ENCODE peak calls at places on chromosomes 5 and 9, in seven cellular contexts. U is left ventricle myocardium inferior, G is colonic mucosa, M is body of pancreas, F is PC-3, X is psoas muscle, H is IMR-90. P is an unnamed sample.

GRCh38 chr5:124790895-124791732 is 44.7 kb upstream of the ZNF608 start:
- DNase-seq in U (no peak), M (no peak), G (peak), F (peak), H (peak), X (no peak), P (no peak)

GRCh38 chr5:132321109-132321721 is 27.0 kb downstream of the SLC22A4 start:
- DNase-seq in F (no peak), M (no peak), H (no peak), G (no peak), X (no peak), U (no peak), P (no peak)

GRCh38 chr5:151448038-151448985 is 909 bp downstream of the SLC36A1 start:
- DNase-seq in G (peak), F (peak), X (no peak), U (no peak), M (peak), H (no peak), P (no peak)

GRCh38 chr9:8822667-8823025 is 1023.1 kb upstream of the DMAC1 start:
- DNase-seq in U (no peak), F (no peak), X (no peak), M (peak), H (no peak), G (no peak), P (no peak)

GRCh38 chr5:109753279-109753678 is 63.6 kb downstream of the MAN2A1 start:
- DNase-seq in X (no peak), H (no peak), F (no peak), U (no peak), G (no peak), M (no peak), P (no peak)

GRCh38 chr5:86320266-86320665 is 297.5 kb upstream of the COX7C start:
- DNase-seq in M (no peak), H (no peak), X (no peak), F (no peak), U (no peak), G (no peak), P (no peak)

GRCh38 chr5:151682240-151682639 is 4.5 kb downstream of the SPARC start:
- DNase-seq in U (no peak), M (no peak), X (no peak), H (no peak), F (no peak), G (no peak), P (no peak)

GRCh38 chr5:106699198-106699597 is 971.5 kb downstream of the EFNA5 start:
- DNase-seq in M (no peak), F (peak), X (no peak), H (no peak), G (no peak), U (no peak), P (no peak)

GRCh38 chr5:25357605-25358004 is 712.8 kb upstream of the CDH10 start:
- DNase-seq in U (no peak), G (no peak), M (no peak), X (no peak), F (no peak), H (no peak), P (no peak)

GRCh38 chr9:6106576-6107339 is 91.3 kb upstream of the RANBP6 start:
- DNase-seq in U (no peak), G (no peak), H (peak), F (peak), X (no peak), M (peak), P (no peak)

GRCh38 chr5:14675865-14676300 is 11.4 kb downstream of the OTULIN start:
- DNase-seq in M (no peak), F (no peak), G (no peak), X (no peak), U (no peak), H (no peak), P (no peak)

GRCh38 chr5:181163487-181164075 is 16.2 kb downstream of the OR2V2 start:
- DNase-seq in M (no peak), H (no peak), G (no peak), X (no peak), U (no peak), F (no peak), P (no peak)

GRCh38 chr5:124408738-124409453 is 337.5 kb downstream of the ZNF608 start:
- DNase-seq in F (no peak), X (no peak), M (no peak), H (peak), G (no peak), U (no peak), P (no peak)

GRCh38 chr5:63262191-63262981 is 683.8 kb downstream of the LRRC70 start:
- DNase-seq in X (no peak), H (peak), U (no peak), G (no peak), F (peak), M (no peak), P (no peak)

GRCh38 chr9:5354184-5354583 is 14.5 kb upstream of the RLN1 start:
- DNase-seq in X (no peak), M (no peak), F (no peak), H (no peak), U (no peak), G (no peak), P (no peak)

GRCh38 chr5:123844873-123845272 is 332.9 kb downstream of the CSNK1G3 start:
- DNase-seq in M (no peak), G (no peak), H (peak), X (no peak), F (no peak), U (no peak), P (no peak)

GRCh38 chr5:54146390-54146789 is 164.0 kb downstream of the ARL15 start:
- DNase-seq in H (no peak), U (no peak), X (no peak), G (no peak), F (no peak), M (no peak), P (no peak)

GRCh38 chr5:37248387-37248969 is 698 bp downstream of the CPLANE1 start:
- DNase-seq in M (no peak), G (no peak), X (no peak), H (peak), U (no peak), F (no peak), P (no peak)

GRCh38 chr9:104958756-104959155 is 30.8 kb upstream of the ABCA1 start:
- DNase-seq in F (no peak), X (no peak), G (no peak), M (no peak), U (no peak), H (no peak), P (no peak)

GRCh38 chr5:122882836-122883235 is 37.4 kb downstream of the SNX24 start:
- DNase-seq in H (peak), U (no peak), X (no peak), M (no peak), G (no peak), F (peak), P (no peak)

GRCh38 chr9:35258665-35259474 is 97.1 kb downstream of the UNC13B start:
- DNase-seq in H (peak), X (peak), M (peak), F (peak), G (peak), U (peak), P (peak)

GRCh38 chr5:131795879-131796792 is 681 bp downstream of the FNIP1 start:
- DNase-seq in F (peak), X (peak), M (peak), U (peak), G (peak), H (peak), P (peak)

GRCh38 chr9:18668944-18669343 is 195.0 kb downstream of the ADAMTSL1 start:
- DNase-seq in G (no peak), H (no peak), F (peak), M (no peak), X (no peak), U (no peak), P (no peak)

GRCh38 chr5:95962475-95962773 is 773 bp upstream of the ELL2 start:
- DNase-seq in F (no peak), U (no peak), H (no peak), M (no peak), G (no peak), X (no peak), P (no peak)

GRCh38 chr9:114263853-114264510 is 58.9 kb upstream of the ORM1 start:
- DNase-seq in U (no peak), M (no peak), F (no peak), H (no peak), G (no peak), X (no peak), P (no peak)

GRCh38 chr5:58114324-58114723 is 345.6 kb downstream of the PLK2 start:
- DNase-seq in U (no peak), X (no peak), M (no peak), G (no peak), H (peak), F (peak), P (no peak)

GRCh38 chr9:14198544-14199510 is 115.1 kb downstream of the NFIB start:
- DNase-seq in M (peak), F (no peak), U (peak), G (peak), X (peak), H (no peak), P (no peak)

GRCh38 chr9:12817702-12818101 is 42.9 kb downstream of the LURAP1L start:
- DNase-seq in X (no peak), G (peak), H (peak), F (peak), M (peak), U (no peak), P (peak)

GRCh38 chr9:35605336-35606137 is 475 bp downstream of the TESK1 start:
- DNase-seq in X (peak), H (no peak), F (no peak), G (peak), M (peak), U (no peak), P (no peak)

GRCh38 chr5:45507174-45507573 is 189.0 kb downstream of the HCN1 start:
- DNase-seq in M (peak), F (no peak), G (no peak), U (no peak), X (no peak), H (no peak), P (no peak)

DNA sequence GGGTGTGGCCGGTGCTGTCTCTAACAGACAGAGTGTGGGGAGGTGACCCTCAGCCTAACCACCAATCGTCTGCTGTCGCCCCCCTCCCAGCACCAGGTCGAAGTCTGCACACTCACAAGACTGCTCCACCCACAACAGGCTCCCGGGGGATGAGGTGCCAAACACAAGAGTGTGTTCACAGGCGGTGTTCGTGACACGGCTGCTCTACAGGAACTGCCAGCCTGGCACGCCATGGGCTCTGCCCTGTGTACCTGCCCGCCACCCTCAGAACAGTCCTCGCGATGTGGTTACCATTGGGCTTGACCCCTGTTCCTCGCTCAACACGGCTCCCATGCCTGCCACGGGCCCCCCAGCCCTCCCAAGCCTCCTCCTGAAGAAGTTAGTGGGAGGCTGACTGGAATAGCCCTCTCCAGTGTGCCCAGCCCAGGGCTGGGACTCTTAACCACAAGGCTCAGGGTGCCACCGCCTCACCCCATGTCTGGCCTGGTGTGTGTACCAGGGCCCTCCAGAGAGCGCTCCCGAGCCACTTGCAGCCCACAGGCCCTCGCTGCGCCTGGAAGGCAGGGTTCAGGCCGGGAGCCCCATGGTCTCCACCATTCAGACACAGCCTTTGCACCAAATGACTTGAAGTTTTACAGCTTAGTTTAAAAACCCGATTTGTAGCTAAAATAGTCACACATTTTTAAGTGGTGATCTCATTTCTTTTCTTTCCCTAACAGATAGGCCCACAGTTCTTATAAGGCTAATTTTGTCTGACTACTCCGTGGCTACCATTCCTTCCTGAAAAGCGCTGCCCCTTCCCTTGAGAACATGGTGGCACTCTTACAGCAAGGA is 102.5 kb downstream of the CAMSAP1 start:
- DNase-seq in X (no peak), U (no peak), H (peak), M (no peak), F (no peak), G (no peak), P (no peak)
- TF ChIP-seq CTCF in X (no peak), U (no peak), H (no peak), M (no peak), F (no peak), G (no peak), P (no peak)

GRCh38 chr9:109499631-109500120 is 1.6 kb upstream of the PTPN3 start:
- DNase-seq in F (peak), M (peak), U (peak), H (no peak), X (peak), G (peak), P (peak)

GRCh38 chr9:109496126-109496707 is 1.9 kb downstream of the PTPN3 start:
- DNase-seq in G (no peak), F (no peak), U (no peak), X (no peak), M (no peak), H (no peak), P (no peak)

GRCh38 chr9:109499061-109499630 is 1.0 kb upstream of the PTPN3 start:
- DNase-seq in M (no peak), X (no peak), U (no peak), G (no peak), F (no peak), H (no peak), P (no peak)

GRCh38 chr9:109498195-109499060 is at the start of gene PTPN3:
- DNase-seq in F (peak), G (peak), M (peak), X (no peak), H (no peak), U (no peak), P (no peak)

GRCh38 chr9:109497193-109498165 is 628 bp downstream of the PTPN3 start:
- DNase-seq in X (no peak), U (no peak), G (peak), M (peak), F (peak), H (no peak), P (no peak)
- H3K27ac ChIP-seq in X (peak), U (no peak), G (peak), M (peak), F (no peak), H (no peak), P (no peak)

GRCh38 chr9:107684224-107684623 is 194.7 kb upstream of the KLF4 start:
- DNase-seq in U (no peak), F (no peak), M (no peak), X (no peak), H (peak), G (no peak), P (no peak)
- TF ChIP-seq CTCF in U (no peak), F (no peak), M (no peak), X (no peak), H (no peak), G (no peak), P (no peak)

GRCh38 chr5:145044970-145045369 is 790.2 kb downstream of the PRELID2 start:
- DNase-seq in G (no peak), X (no peak), M (no peak), U (no peak), H (no peak), F (no peak), P (no peak)
- H3K27ac ChIP-seq in G (no peak), X (no peak), M (no peak), U (no peak), H (no peak), F (no peak), P (no peak)

DNA sequence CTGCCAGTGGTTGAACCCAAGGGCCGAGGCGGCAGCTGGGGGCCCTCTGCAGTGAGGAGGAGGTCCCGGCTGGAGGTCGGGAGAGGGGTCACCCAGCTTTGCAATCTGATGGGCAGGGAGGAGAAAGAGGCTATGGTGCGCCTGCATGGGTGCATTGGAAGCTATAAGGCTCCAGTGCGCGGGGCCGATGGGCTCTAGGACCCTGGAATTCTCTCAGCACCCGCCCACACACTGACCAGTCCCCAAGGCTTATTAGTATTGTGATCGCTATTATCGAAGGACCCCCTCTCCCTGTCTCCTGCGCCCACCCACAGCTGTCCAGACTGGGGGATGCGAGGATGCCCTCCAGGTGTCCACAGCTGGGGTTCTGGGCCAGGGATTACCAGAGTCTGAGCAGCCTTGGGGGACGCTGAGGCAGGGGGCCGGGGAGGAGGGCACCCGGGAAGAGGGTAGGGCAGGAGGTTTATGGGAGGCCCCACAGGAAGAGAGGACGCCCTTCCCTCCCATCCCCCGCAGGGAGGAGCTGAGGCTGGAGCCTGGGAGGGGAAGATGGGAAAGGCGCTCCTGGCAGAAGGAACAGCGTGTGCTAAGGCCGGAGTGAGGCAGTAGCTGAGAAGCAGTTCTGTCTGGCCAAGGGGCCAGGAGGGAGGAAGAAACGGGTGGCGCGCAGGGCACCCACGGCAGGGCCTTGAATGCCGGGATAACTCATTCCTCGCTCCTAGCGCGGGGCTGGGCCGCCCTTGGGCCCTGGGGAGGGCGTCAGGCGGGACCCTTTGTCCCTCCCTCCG is 24.2 kb downstream of the C9orf50 start:
- DNase-seq in F (peak), X (peak), G (peak), U (peak), M (peak), H (peak), P (peak)
- TF ChIP-seq CTCF in F (no peak), X (no peak), G (no peak), U (no peak), M (no peak), H (no peak), P (no peak)

GRCh38 chr5:179907570-179908324 is at the start of gene TBC1D9B:
- DNase-seq in U (peak), H (peak), M (peak), F (peak), X (peak), G (peak), P (peak)
- H3K27ac ChIP-seq in U (peak), H (peak), M (peak), F (no peak), X (peak), G (peak), P (peak)

GRCh38 chr9:82532504-82532903 is 530.4 kb downstream of the RASEF start:
- DNase-seq in F (peak), M (no peak), G (no peak), X (no peak), U (no peak), H (peak), P (no peak)
- TF ChIP-seq CTCF in F (peak), M (no peak), G (no peak), X (peak), U (peak), H (peak), P (peak)

GRCh38 chr5:33271606-33272005 is 169.2 kb upstream of the TARS1 start:
- DNase-seq in F (no peak), G (no peak), H (peak), X (no peak), U (no peak), M (no peak), P (no peak)
- H3K27ac ChIP-seq in F (peak), G (no peak), H (no peak), X (no peak), U (no peak), M (no peak), P (no peak)

DNA sequence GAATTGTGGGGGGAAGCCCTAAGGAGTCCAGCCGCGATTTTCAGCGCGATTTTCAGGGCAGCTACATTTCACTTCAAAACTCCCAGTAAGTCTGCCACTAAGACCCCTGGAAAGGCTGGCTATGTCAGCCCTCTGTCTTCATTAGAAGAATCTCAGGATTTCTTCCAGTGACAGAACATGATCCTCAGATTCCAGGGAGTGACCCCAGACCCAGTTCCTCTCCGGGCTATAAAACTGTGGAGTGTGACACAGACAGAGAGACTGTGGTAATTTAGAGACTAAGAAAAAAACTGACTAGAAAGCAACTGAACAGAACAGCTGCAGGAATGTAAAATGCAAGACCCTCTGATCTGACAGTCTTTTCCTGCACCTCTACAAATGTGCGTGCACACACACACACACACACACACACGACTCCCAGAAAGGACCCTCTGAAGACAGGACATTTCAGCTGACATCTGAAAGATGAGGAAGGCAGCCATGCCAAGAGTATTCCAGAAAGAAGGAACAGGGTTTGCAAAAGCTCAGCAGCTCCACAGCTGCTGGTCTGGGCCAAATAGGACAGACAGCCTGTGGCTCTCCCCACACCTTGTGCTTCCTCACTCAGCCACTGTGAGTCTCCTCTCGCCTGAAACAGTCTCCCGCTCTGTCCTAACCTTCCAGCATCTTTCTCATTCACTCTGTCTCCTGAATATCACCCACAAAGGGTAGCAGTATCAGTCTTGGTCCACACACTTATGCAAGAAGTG is 188.9 kb downstream of the PALM2AKAP2 start:
- DNase-seq in G (no peak), F (peak), U (no peak), H (peak), M (no peak), X (no peak), P (no peak)
- TF ChIP-seq CTCF in G (no peak), F (peak), U (peak), H (peak), M (no peak), X (no peak), P (no peak)

DNA sequence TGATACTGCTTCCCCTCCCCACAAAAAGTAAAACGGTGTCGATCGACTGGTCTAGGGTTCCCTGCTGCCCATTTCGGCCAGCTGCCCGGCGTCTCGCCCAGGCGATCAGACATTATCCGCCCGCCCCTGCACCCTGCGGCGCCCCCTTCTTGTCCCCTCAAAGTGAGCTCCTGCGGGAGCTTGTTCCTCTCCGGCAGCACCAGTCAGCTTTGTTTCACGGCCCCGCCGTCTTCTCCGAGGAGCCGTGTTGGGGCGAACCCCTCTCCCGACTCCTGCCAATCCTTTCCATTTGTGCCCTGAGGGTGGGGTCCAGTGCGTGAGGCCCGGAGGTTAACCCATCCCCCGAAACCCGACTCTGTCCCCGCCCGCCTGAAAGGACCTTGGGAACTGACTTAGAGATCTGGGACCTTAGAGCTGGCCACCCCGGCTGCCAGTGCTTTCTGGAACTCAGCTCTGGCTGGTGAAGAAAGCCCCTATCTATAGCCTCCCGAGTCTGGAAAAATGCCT is 518 bp downstream of the UBE2B start:
- DNase-seq in G (peak), F (peak), M (peak), U (peak), H (peak), X (peak), P (peak)
- H3K27ac ChIP-seq in G (peak), F (peak), M (peak), U (peak), H (peak), X (peak), P (peak)

P was measured in lung.